ENCODE peak calls at places on chromosome 21, in five cellular contexts. Y is stimulated activated CD8-positive, alpha-beta memory T cell treated with anti-CD3 and anti-CD28 coated beads, Interleukin-2, amount 100 ng/mL, for 48 hours; H is IMR-90; I is glutamatergic neuron; N is NCI-H345. Q is an unnamed sample.

GRCh38 chr21:16522512-16522911 is 792.7 kb downstream of the USP25 start:
- DNase-seq in Y (no peak), H (peak), I (no peak), N (no peak), Q (peak)

GRCh38 chr21:44314561-44314960 is 14.7 kb downstream of the PFKL start:
- DNase-seq in Y (no peak), H (no peak), I (no peak), N (no peak), Q (no peak)

GRCh38 chr21:36584980-36585940 is 105.3 kb upstream of the CLDN14 start:
- DNase-seq in Y (no peak), H (no peak), I (no peak), N (no peak), Q (no peak)

GRCh38 chr21:43758132-43758619 is 17.9 kb downstream of the CSTB start:
- DNase-seq in Y (no peak), H (peak), I (peak), N (no peak), Q (peak)

GRCh38 chr21:44010429-44010828 is 1.7 kb upstream of the TRAPPC10 start:
- DNase-seq in Y (no peak), H (no peak), I (no peak), N (no peak), Q (peak)

GRCh38 chr21:34313116-34313515 is 50.7 kb upstream of the KCNE2 start:
- DNase-seq in Y (no peak), H (peak), I (no peak), N (no peak), Q (no peak)

GRCh38 chr21:35116777-35117176 is 67.7 kb upstream of the RUNX1 start:
- DNase-seq in Y (no peak), H (no peak), I (no peak), N (no peak), Q (no peak)

GRCh38 chr21:29185172-29185571 is 54.7 kb downstream of the MAP3K7CL start:
- DNase-seq in Y (no peak), H (peak), I (no peak), N (no peak), Q (no peak)

GRCh38 chr21:32914424-32915070 is 111.2 kb upstream of the OLIG2 start:
- DNase-seq in Y (no peak), H (no peak), I (no peak), N (no peak), Q (no peak)

GRCh38 chr21:46022551-46023107 is 41.1 kb downstream of the COL6A1 start:
- DNase-seq in Y (no peak), H (no peak), I (no peak), N (no peak), Q (no peak)

GRCh38 chr21:17679002-17679600 is 66.4 kb upstream of the BTG3 start:
- DNase-seq in Y (no peak), H (peak), I (no peak), N (peak), Q (peak)

GRCh38 chr21:32411366-32412161 is 942 bp upstream of the EVA1C start:
- DNase-seq in Y (peak), H (peak), I (peak), N (peak), Q (peak)

GRCh38 chr21:42194863-42195262 is 24.1 kb upstream of the ABCG1 start:
- DNase-seq in Y (no peak), H (no peak), I (no peak), N (no peak), Q (no peak)

GRCh38 chr21:27423073-27423472 is 456.2 kb upstream of the ADAMTS5 start:
- DNase-seq in Y (no peak), H (peak), I (no peak), N (no peak), Q (peak)

GRCh38 chr21:44874497-44875331 is 1.2 kb upstream of the PTTG1IP start:
- DNase-seq in Y (no peak), H (no peak), I (peak), N (peak), Q (no peak)

GRCh38 chr21:34807881-34808568 is 139.2 kb downstream of the CLIC6 start:
- DNase-seq in Y (peak), H (peak), I (no peak), N (no peak), Q (peak)

GRCh38 chr21:36636439-36636838 is 62.5 kb upstream of the SIM2 start:
- DNase-seq in Y (no peak), H (no peak), I (no peak), N (no peak), Q (no peak)

GRCh38 chr21:31530918-31531705 is 128.4 kb upstream of the SOD1 start:
- DNase-seq in Y (no peak), H (no peak), I (no peak), N (peak), Q (peak)

GRCh38 chr21:43287974-43288755 is 119.4 kb downstream of the CRYAA start:
- DNase-seq in Y (no peak), H (no peak), I (no peak), N (no peak), Q (no peak)

GRCh38 chr21:46116189-46116845 is 18.4 kb downstream of the COL6A2 start:
- DNase-seq in Y (no peak), H (no peak), I (peak), N (no peak), Q (no peak)

GRCh38 chr21:42395910-42396625 is at the start of gene TMPRSS3:
- DNase-seq in Y (no peak), H (no peak), I (no peak), N (no peak), Q (no peak)